ENCODE peak calls at places on chromosomes 7 and 10, in seven cellular contexts. One of them, this sample, is unnamed.
A peak's percentile ranks its signal among the peaks of the same experiment; 100 is the strongest.

GRCh38 chr7:22639400-22639799 is 87.6 kb upstream of the IL6 start:
- DNase-seq in CD8-positive, alpha-beta T cell: no peak
- DNase-seq in endodermal cell: no peak
- DNase-seq in breast epithelium: no peak
- DNase-seq in ovary: no peak
- DNase-seq in BJ: no peak
- DNase-seq in prostate gland: no peak
- DNase-seq in this sample: no peak

GRCh38 chr7:107661081-107661864 is 645 bp downstream of the SLC26A4 start:
- DNase-seq in ovary: peak; percentile 49
- DNase-seq in breast epithelium: peak; percentile 55
- DNase-seq in endodermal cell: peak; percentile 89
- DNase-seq in BJ: no peak
- DNase-seq in CD8-positive, alpha-beta T cell: no peak
- DNase-seq in prostate gland: peak; percentile 64
- DNase-seq in this sample: no peak

GRCh38 chr7:103809229-103809994 is 180.0 kb downstream of the RELN start:
- DNase-seq in BJ: no peak
- DNase-seq in endodermal cell: no peak
- DNase-seq in CD8-positive, alpha-beta T cell: no peak
- DNase-seq in prostate gland: no peak
- DNase-seq in ovary: no peak
- DNase-seq in breast epithelium: no peak
- DNase-seq in this sample: no peak

GRCh38 chr7:16344927-16345326 is 76.4 kb downstream of the CRPPA start:
- DNase-seq in CD8-positive, alpha-beta T cell: no peak
- DNase-seq in endodermal cell: no peak
- DNase-seq in BJ: no peak
- DNase-seq in breast epithelium: no peak
- DNase-seq in ovary: no peak
- DNase-seq in prostate gland: no peak
- DNase-seq in this sample: no peak

GRCh38 chr10:48255722-48256121 is 18.8 kb downstream of the FRMPD2 start:
- DNase-seq in breast epithelium: no peak
- DNase-seq in endodermal cell: no peak
- DNase-seq in prostate gland: no peak
- DNase-seq in BJ: no peak
- DNase-seq in ovary: no peak
- DNase-seq in CD8-positive, alpha-beta T cell: no peak
- DNase-seq in this sample: no peak

GRCh38 chr7:19060870-19061269 is 56.6 kb downstream of the TWIST1 start:
- DNase-seq in endodermal cell: no peak
- DNase-seq in prostate gland: no peak
- DNase-seq in breast epithelium: no peak
- DNase-seq in BJ: peak; percentile 46
- DNase-seq in ovary: no peak
- DNase-seq in CD8-positive, alpha-beta T cell: no peak
- DNase-seq in this sample: peak; percentile 60

GRCh38 chr7:156558198-156558597 is 82.4 kb upstream of the RNF32 start:
- DNase-seq in breast epithelium: no peak
- DNase-seq in prostate gland: no peak
- DNase-seq in ovary: no peak
- DNase-seq in BJ: no peak
- DNase-seq in endodermal cell: no peak
- DNase-seq in CD8-positive, alpha-beta T cell: no peak
- DNase-seq in this sample: no peak

GRCh38 chr10:90930070-90930837 is 9.4 kb upstream of the ANKRD1 start:
- DNase-seq in CD8-positive, alpha-beta T cell: no peak
- DNase-seq in BJ: peak; percentile 81
- DNase-seq in ovary: no peak
- DNase-seq in endodermal cell: peak; percentile 86
- DNase-seq in prostate gland: peak; percentile 61
- DNase-seq in breast epithelium: no peak
- DNase-seq in this sample: no peak

GRCh38 chr10:13993169-13993568 is 337.6 kb downstream of the FRMD4A start:
- DNase-seq in prostate gland: peak; percentile 22
- DNase-seq in endodermal cell: no peak
- DNase-seq in ovary: no peak
- DNase-seq in CD8-positive, alpha-beta T cell: no peak
- DNase-seq in breast epithelium: no peak
- DNase-seq in BJ: no peak
- DNase-seq in this sample: no peak

GRCh38 chr7:30920021-30920583 is 8.4 kb downstream of the AQP1 start:
- DNase-seq in BJ: no peak
- DNase-seq in breast epithelium: peak; percentile 24
- DNase-seq in CD8-positive, alpha-beta T cell: no peak
- DNase-seq in prostate gland: no peak
- DNase-seq in ovary: no peak
- DNase-seq in endodermal cell: peak; percentile 38
- DNase-seq in this sample: no peak

GRCh38 chr7:77538186-77538907 is 1.3 kb downstream of the PTPN12 start:
- DNase-seq in breast epithelium: peak; percentile 77
- DNase-seq in endodermal cell: peak; percentile 90
- DNase-seq in BJ: peak; percentile 54
- DNase-seq in ovary: peak; percentile 83
- DNase-seq in CD8-positive, alpha-beta T cell: no peak
- DNase-seq in prostate gland: peak; percentile 83
- DNase-seq in this sample: peak; percentile 77

GRCh38 chr7:24336461-24336860 is 52.5 kb downstream of the NPY start:
- DNase-seq in BJ: no peak
- DNase-seq in ovary: no peak
- DNase-seq in breast epithelium: no peak
- DNase-seq in prostate gland: no peak
- DNase-seq in CD8-positive, alpha-beta T cell: no peak
- DNase-seq in endodermal cell: peak; percentile 69
- DNase-seq in this sample: no peak

GRCh38 chr7:112069879-112070321 is 136.3 kb downstream of the DOCK4 start:
- DNase-seq in endodermal cell: no peak
- DNase-seq in prostate gland: no peak
- DNase-seq in breast epithelium: no peak
- DNase-seq in ovary: no peak
- DNase-seq in BJ: no peak
- DNase-seq in CD8-positive, alpha-beta T cell: no peak
- DNase-seq in this sample: no peak

GRCh38 chr10:10327934-10328333 is 689.7 kb upstream of the CELF2 start:
- DNase-seq in BJ: no peak
- DNase-seq in CD8-positive, alpha-beta T cell: no peak
- DNase-seq in endodermal cell: no peak
- DNase-seq in prostate gland: no peak
- DNase-seq in breast epithelium: no peak
- DNase-seq in ovary: no peak
- DNase-seq in this sample: no peak

GRCh38 chr10:113108180-113108835 is 158.3 kb downstream of the TCF7L2 start:
- DNase-seq in CD8-positive, alpha-beta T cell: no peak
- DNase-seq in BJ: no peak
- DNase-seq in prostate gland: no peak
- DNase-seq in breast epithelium: no peak
- DNase-seq in ovary: no peak
- DNase-seq in endodermal cell: peak; percentile 97
- DNase-seq in this sample: no peak

GRCh38 chr10:89301231-89301630 is 615 bp upstream of the IFIT2 start:
- DNase-seq in endodermal cell: no peak
- DNase-seq in prostate gland: no peak
- DNase-seq in BJ: no peak
- DNase-seq in breast epithelium: no peak
- DNase-seq in ovary: no peak
- DNase-seq in CD8-positive, alpha-beta T cell: no peak
- DNase-seq in this sample: no peak

GRCh38 chr7:95687759-95688343 is 84.5 kb upstream of the DYNC1I1 start:
- DNase-seq in CD8-positive, alpha-beta T cell: no peak
- DNase-seq in breast epithelium: no peak
- DNase-seq in endodermal cell: peak; percentile 63
- DNase-seq in BJ: no peak
- DNase-seq in prostate gland: no peak
- DNase-seq in ovary: no peak
- DNase-seq in this sample: no peak

GRCh38 chr10:114246679-114247305 is 7.7 kb downstream of the VWA2 start:
- DNase-seq in prostate gland: peak; percentile 23
- DNase-seq in breast epithelium: no peak
- DNase-seq in ovary: no peak
- DNase-seq in CD8-positive, alpha-beta T cell: no peak
- DNase-seq in endodermal cell: no peak
- DNase-seq in BJ: no peak
- DNase-seq in this sample: no peak

GRCh38 chr10:86061301-86061873 is 305.2 kb downstream of the GRID1 start:
- DNase-seq in BJ: no peak
- DNase-seq in ovary: no peak
- DNase-seq in breast epithelium: no peak
- DNase-seq in endodermal cell: no peak
- DNase-seq in CD8-positive, alpha-beta T cell: no peak
- DNase-seq in prostate gland: no peak
- DNase-seq in this sample: no peak

GRCh38 chr7:55060085-55060484 is 41.3 kb downstream of the EGFR start:
- DNase-seq in BJ: no peak
- DNase-seq in breast epithelium: no peak
- DNase-seq in endodermal cell: no peak
- DNase-seq in prostate gland: no peak
- DNase-seq in CD8-positive, alpha-beta T cell: no peak
- DNase-seq in ovary: no peak
- DNase-seq in this sample: no peak

GRCh38 chr7:133742709-133743538 is 384.2 kb upstream of the LRGUK start:
- DNase-seq in breast epithelium: no peak
- DNase-seq in ovary: no peak
- DNase-seq in prostate gland: no peak
- DNase-seq in CD8-positive, alpha-beta T cell: no peak
- DNase-seq in BJ: no peak
- DNase-seq in endodermal cell: peak; percentile 60
- DNase-seq in this sample: no peak

GRCh38 chr10:30284860-30285594 is 64.1 kb downstream of the MTPAP start:
- DNase-seq in endodermal cell: no peak
- DNase-seq in prostate gland: no peak
- DNase-seq in breast epithelium: no peak
- DNase-seq in ovary: no peak
- DNase-seq in CD8-positive, alpha-beta T cell: no peak
- DNase-seq in BJ: no peak
- DNase-seq in this sample: no peak

GRCh38 chr7:87234949-87235348 is 15.4 kb upstream of the TMEM243 start:
- DNase-seq in prostate gland: no peak
- DNase-seq in ovary: no peak
- DNase-seq in endodermal cell: no peak
- DNase-seq in CD8-positive, alpha-beta T cell: no peak
- DNase-seq in breast epithelium: no peak
- DNase-seq in BJ: no peak
- DNase-seq in this sample: no peak

GRCh38 chr10:51117053-51117660 is 42.9 kb downstream of the PRKG1 start:
- DNase-seq in prostate gland: no peak
- DNase-seq in CD8-positive, alpha-beta T cell: no peak
- DNase-seq in breast epithelium: no peak
- DNase-seq in endodermal cell: no peak
- DNase-seq in BJ: no peak
- DNase-seq in ovary: no peak
- DNase-seq in this sample: no peak

GRCh38 chr10:110576220-110576619 is 8.7 kb downstream of the SMC3 start:
- DNase-seq in breast epithelium: no peak
- DNase-seq in CD8-positive, alpha-beta T cell: no peak
- DNase-seq in BJ: no peak
- DNase-seq in ovary: no peak
- DNase-seq in endodermal cell: no peak
- DNase-seq in prostate gland: no peak
- DNase-seq in this sample: peak; percentile 28

GRCh38 chr10:73018632-73019031 is 64.0 kb upstream of the PLA2G12B start:
- DNase-seq in ovary: no peak
- DNase-seq in endodermal cell: no peak
- DNase-seq in breast epithelium: no peak
- DNase-seq in prostate gland: no peak
- DNase-seq in BJ: no peak
- DNase-seq in CD8-positive, alpha-beta T cell: no peak
- DNase-seq in this sample: no peak

GRCh38 chr10:73017955-73018480 is 63.4 kb upstream of the PLA2G12B start:
- DNase-seq in endodermal cell: no peak
- DNase-seq in ovary: no peak
- DNase-seq in BJ: no peak
- DNase-seq in breast epithelium: no peak
- DNase-seq in prostate gland: no peak
- DNase-seq in CD8-positive, alpha-beta T cell: no peak
- DNase-seq in this sample: no peak

GRCh38 chr10:73019100-73019499 is 64.5 kb upstream of the PLA2G12B start:
- DNase-seq in prostate gland: no peak
- DNase-seq in breast epithelium: no peak
- DNase-seq in ovary: no peak
- DNase-seq in BJ: no peak
- DNase-seq in CD8-positive, alpha-beta T cell: no peak
- DNase-seq in endodermal cell: no peak
- DNase-seq in this sample: no peak
- TF ChIP-seq CTCF in prostate gland: no peak
- TF ChIP-seq CTCF in breast epithelium: no peak
- TF ChIP-seq CTCF in ovary: no peak
- TF ChIP-seq CTCF in BJ: no peak
- TF ChIP-seq CTCF in CD8-positive, alpha-beta T cell: no peak
- TF ChIP-seq CTCF in endodermal cell: no peak
- TF ChIP-seq CTCF in this sample: no peak

DNA sequence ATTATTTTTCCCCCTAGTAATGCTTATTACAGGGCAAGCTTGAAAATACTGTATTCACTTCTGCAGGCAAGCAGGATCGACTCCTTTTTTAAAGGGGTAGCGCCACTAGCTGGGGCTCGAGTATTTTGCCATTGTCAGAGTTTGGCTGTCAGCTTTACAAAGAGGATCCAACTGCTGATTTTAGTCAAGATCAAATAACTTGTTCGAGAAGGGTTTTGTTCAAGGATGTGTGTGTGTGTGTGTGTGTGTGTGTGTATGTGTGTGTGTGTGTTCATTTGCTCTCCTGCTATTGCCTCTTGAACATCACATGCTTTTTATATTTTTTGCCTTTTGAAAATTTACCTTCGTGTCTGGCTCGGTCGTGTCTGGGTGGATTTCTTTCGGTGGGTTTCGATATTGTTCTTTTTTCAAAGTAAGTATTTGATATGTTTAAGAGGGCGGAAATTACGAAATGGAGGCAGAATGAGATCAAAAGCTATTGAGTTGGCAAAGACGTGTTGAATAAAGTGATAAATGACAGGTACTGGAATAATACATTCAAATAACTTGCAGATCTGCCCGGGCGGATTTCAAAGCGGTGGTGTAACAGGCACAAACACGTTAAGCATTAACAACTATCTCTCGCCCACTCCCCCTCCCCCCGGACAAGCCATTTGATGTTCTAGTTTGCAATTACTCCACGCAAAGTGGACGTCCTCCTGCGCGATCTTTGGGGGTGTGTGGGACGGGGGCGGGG is 1.1 kb downstream of the ARID5B start:
- DNase-seq in ovary: peak; percentile 35
- DNase-seq in BJ: no peak
- DNase-seq in breast epithelium: peak; percentile 55
- DNase-seq in endodermal cell: peak; percentile 60
- DNase-seq in CD8-positive, alpha-beta T cell: peak; percentile 48
- DNase-seq in prostate gland: peak; percentile 79
- DNase-seq in this sample: no peak
- TF ChIP-seq CTCF in ovary: no peak
- TF ChIP-seq CTCF in BJ: peak; percentile 28
- TF ChIP-seq CTCF in breast epithelium: no peak
- TF ChIP-seq CTCF in endodermal cell: no peak
- TF ChIP-seq CTCF in CD8-positive, alpha-beta T cell: no peak
- TF ChIP-seq CTCF in prostate gland: no peak
- TF ChIP-seq CTCF in this sample: peak; percentile 43

GRCh38 chr10:129369566-129369965 is 97.5 kb upstream of the MGMT start:
- DNase-seq in endodermal cell: no peak
- DNase-seq in prostate gland: no peak
- DNase-seq in ovary: no peak
- DNase-seq in breast epithelium: no peak
- DNase-seq in BJ: no peak
- DNase-seq in CD8-positive, alpha-beta T cell: no peak
- DNase-seq in this sample: no peak
- TF ChIP-seq CTCF in endodermal cell: no peak
- TF ChIP-seq CTCF in prostate gland: no peak
- TF ChIP-seq CTCF in ovary: no peak
- TF ChIP-seq CTCF in breast epithelium: no peak
- TF ChIP-seq CTCF in BJ: no peak
- TF ChIP-seq CTCF in CD8-positive, alpha-beta T cell: no peak
- TF ChIP-seq CTCF in this sample: no peak

GRCh38 chr10:119149723-119150122 is 15.8 kb downstream of the SFXN4 start:
- DNase-seq in ovary: no peak
- DNase-seq in BJ: no peak
- DNase-seq in breast epithelium: no peak
- DNase-seq in prostate gland: no peak
- DNase-seq in endodermal cell: peak; percentile 75
- DNase-seq in CD8-positive, alpha-beta T cell: no peak
- DNase-seq in this sample: no peak
- TF ChIP-seq CTCF in ovary: no peak
- TF ChIP-seq CTCF in BJ: no peak
- TF ChIP-seq CTCF in breast epithelium: no peak
- TF ChIP-seq CTCF in prostate gland: no peak
- TF ChIP-seq CTCF in endodermal cell: peak; percentile 60
- TF ChIP-seq CTCF in CD8-positive, alpha-beta T cell: no peak
- TF ChIP-seq CTCF in this sample: no peak